ENCODE peak calls at places on chromosomes 16 and 17, in nine cellular contexts. One of them, this sample, is unnamed.

GRCh38 chr16:63776437-63776836 is 1345.4 kb downstream of the CDH11 start:
- DNase-seq in endodermal cell: no peak
- DNase-seq in progenitor cell of endocrine pancreas: no peak
- DNase-seq in ascending aorta: no peak
- DNase-seq in body of pancreas: no peak
- DNase-seq in AG10803: no peak
- DNase-seq in HFFc6: no peak
- DNase-seq in HL-60: no peak
- DNase-seq in foreskin fibroblast: no peak
- DNase-seq in this sample: no peak

GRCh38 chr16:15961060-15961511 is 11.7 kb downstream of the ABCC1 start:
- DNase-seq in endodermal cell: no peak
- DNase-seq in progenitor cell of endocrine pancreas: no peak
- DNase-seq in ascending aorta: no peak
- DNase-seq in body of pancreas: no peak
- DNase-seq in AG10803: no peak
- DNase-seq in HFFc6: no peak
- DNase-seq in HL-60: no peak
- DNase-seq in foreskin fibroblast: no peak
- DNase-seq in this sample: no peak

GRCh38 chr16:12257926-12258561 is 281.5 kb downstream of the SNX29 start:
- DNase-seq in endodermal cell: peak
- DNase-seq in progenitor cell of endocrine pancreas: no peak
- DNase-seq in ascending aorta: no peak
- DNase-seq in body of pancreas: peak
- DNase-seq in AG10803: no peak
- DNase-seq in HFFc6: no peak
- DNase-seq in HL-60: no peak
- DNase-seq in foreskin fibroblast: no peak
- DNase-seq in this sample: no peak

GRCh38 chr16:57863434-57864160 is 61.3 kb upstream of the KIFC3 start:
- DNase-seq in endodermal cell: peak
- DNase-seq in progenitor cell of endocrine pancreas: no peak
- DNase-seq in ascending aorta: peak
- DNase-seq in body of pancreas: peak
- DNase-seq in AG10803: peak
- DNase-seq in HFFc6: peak
- DNase-seq in HL-60: peak
- DNase-seq in foreskin fibroblast: peak
- DNase-seq in this sample: no peak

GRCh38 chr17:50464736-50465135 is 3.9 kb downstream of the CHAD start:
- DNase-seq in endodermal cell: no peak
- DNase-seq in progenitor cell of endocrine pancreas: no peak
- DNase-seq in ascending aorta: no peak
- DNase-seq in body of pancreas: no peak
- DNase-seq in AG10803: no peak
- DNase-seq in HFFc6: no peak
- DNase-seq in HL-60: no peak
- DNase-seq in foreskin fibroblast: no peak
- DNase-seq in this sample: no peak

GRCh38 chr16:89502319-89502843 is 5.8 kb upstream of the SPG7 start:
- DNase-seq in endodermal cell: no peak
- DNase-seq in progenitor cell of endocrine pancreas: peak
- DNase-seq in ascending aorta: no peak
- DNase-seq in body of pancreas: peak
- DNase-seq in AG10803: no peak
- DNase-seq in HFFc6: no peak
- DNase-seq in HL-60: no peak
- DNase-seq in foreskin fibroblast: no peak
- DNase-seq in this sample: no peak

GRCh38 chr16:14310519-14310991 is 239.4 kb downstream of the MRTFB start:
- DNase-seq in endodermal cell: peak
- DNase-seq in progenitor cell of endocrine pancreas: no peak
- DNase-seq in ascending aorta: no peak
- DNase-seq in body of pancreas: no peak
- DNase-seq in AG10803: peak
- DNase-seq in HFFc6: no peak
- DNase-seq in HL-60: no peak
- DNase-seq in foreskin fibroblast: no peak
- DNase-seq in this sample: no peak

GRCh38 chr16:30786936-30787612 is at the start of gene ZNF629:
- DNase-seq in endodermal cell: peak
- DNase-seq in progenitor cell of endocrine pancreas: peak
- DNase-seq in ascending aorta: peak
- DNase-seq in body of pancreas: peak
- DNase-seq in AG10803: peak
- DNase-seq in HFFc6: peak
- DNase-seq in HL-60: peak
- DNase-seq in foreskin fibroblast: peak
- DNase-seq in this sample: no peak

GRCh38 chr16:12463961-12464360 is 339.7 kb downstream of the CPPED1 start:
- DNase-seq in endodermal cell: no peak
- DNase-seq in progenitor cell of endocrine pancreas: no peak
- DNase-seq in ascending aorta: no peak
- DNase-seq in body of pancreas: no peak
- DNase-seq in AG10803: no peak
- DNase-seq in HFFc6: no peak
- DNase-seq in HL-60: no peak
- DNase-seq in foreskin fibroblast: no peak
- DNase-seq in this sample: no peak

GRCh38 chr17:1552911-1553310 is 9.7 kb downstream of the PITPNA start:
- DNase-seq in endodermal cell: no peak
- DNase-seq in progenitor cell of endocrine pancreas: no peak
- DNase-seq in ascending aorta: no peak
- DNase-seq in body of pancreas: no peak
- DNase-seq in AG10803: no peak
- DNase-seq in HFFc6: no peak
- DNase-seq in HL-60: no peak
- DNase-seq in foreskin fibroblast: no peak
- DNase-seq in this sample: no peak

GRCh38 chr16:48386559-48387312 is 1.5 kb upstream of the SIAH1 start:
- DNase-seq in endodermal cell: peak
- DNase-seq in progenitor cell of endocrine pancreas: no peak
- DNase-seq in ascending aorta: peak
- DNase-seq in body of pancreas: no peak
- DNase-seq in AG10803: no peak
- DNase-seq in HFFc6: no peak
- DNase-seq in HL-60: no peak
- DNase-seq in foreskin fibroblast: no peak
- DNase-seq in this sample: no peak

GRCh38 chr16:48384982-48385271 is 286 bp downstream of the SIAH1 start:
- DNase-seq in endodermal cell: no peak
- DNase-seq in progenitor cell of endocrine pancreas: no peak
- DNase-seq in ascending aorta: peak
- DNase-seq in body of pancreas: no peak
- DNase-seq in AG10803: peak
- DNase-seq in HFFc6: no peak
- DNase-seq in HL-60: no peak
- DNase-seq in foreskin fibroblast: no peak
- DNase-seq in this sample: no peak

GRCh38 chr16:48384305-48384981 is 770 bp downstream of the SIAH1 start:
- DNase-seq in endodermal cell: peak
- DNase-seq in progenitor cell of endocrine pancreas: peak
- DNase-seq in ascending aorta: peak
- DNase-seq in body of pancreas: peak
- DNase-seq in AG10803: peak
- DNase-seq in HFFc6: no peak
- DNase-seq in HL-60: peak
- DNase-seq in foreskin fibroblast: no peak
- DNase-seq in this sample: peak

GRCh38 chr16:48383877-48384304 is 1.3 kb downstream of the SIAH1 start:
- DNase-seq in endodermal cell: peak
- DNase-seq in progenitor cell of endocrine pancreas: no peak
- DNase-seq in ascending aorta: peak
- DNase-seq in body of pancreas: peak
- DNase-seq in AG10803: no peak
- DNase-seq in HFFc6: peak
- DNase-seq in HL-60: peak
- DNase-seq in foreskin fibroblast: no peak
- DNase-seq in this sample: no peak

DNA sequence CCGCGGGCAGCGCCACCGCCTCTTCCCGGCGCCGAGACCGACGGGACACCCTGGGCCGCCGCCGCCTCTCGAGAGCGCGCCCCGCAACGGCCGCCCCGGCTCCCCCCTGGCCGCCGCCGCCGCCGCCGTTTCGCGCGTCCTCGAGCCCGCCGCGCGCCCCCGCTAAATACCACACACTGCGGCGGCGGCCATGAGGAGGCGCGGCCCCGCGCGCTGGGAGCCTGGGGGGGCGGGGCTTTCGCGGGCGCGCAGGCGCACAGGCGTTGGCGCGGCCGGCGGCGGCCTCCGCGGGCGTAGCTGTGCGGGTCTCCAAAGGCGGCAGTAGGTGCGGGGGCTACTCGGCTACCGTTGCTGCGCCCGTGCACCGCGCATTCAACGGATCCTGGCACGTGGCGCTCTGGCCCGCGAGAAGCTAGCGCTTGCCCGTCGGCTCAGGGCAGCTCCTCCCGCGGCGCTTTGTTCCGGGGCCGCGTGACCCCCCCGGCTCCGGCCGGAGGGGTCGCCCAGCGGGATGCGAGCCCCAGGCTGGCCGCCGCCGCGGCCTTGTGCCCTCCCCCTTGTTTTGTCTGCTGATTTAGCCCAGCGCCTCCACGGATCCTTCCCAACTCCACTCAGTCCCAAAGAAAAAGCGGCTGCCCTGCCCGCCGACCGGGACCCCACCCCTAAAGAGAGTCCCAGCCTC is at the start of gene SIAH1:
- DNase-seq in endodermal cell: peak
- DNase-seq in progenitor cell of endocrine pancreas: peak
- DNase-seq in ascending aorta: peak
- DNase-seq in body of pancreas: peak
- DNase-seq in AG10803: peak
- DNase-seq in HFFc6: peak
- DNase-seq in HL-60: peak
- DNase-seq in foreskin fibroblast: peak
- DNase-seq in this sample: peak
- TF ChIP-seq CTCF in endodermal cell: no peak
- TF ChIP-seq CTCF in progenitor cell of endocrine pancreas: no peak
- TF ChIP-seq CTCF in ascending aorta: no peak
- TF ChIP-seq CTCF in body of pancreas: no peak
- TF ChIP-seq CTCF in AG10803: no peak
- TF ChIP-seq CTCF in HFFc6: no peak
- TF ChIP-seq CTCF in HL-60: no peak
- TF ChIP-seq CTCF in foreskin fibroblast: no peak
- TF ChIP-seq CTCF in this sample: no peak

DNA sequence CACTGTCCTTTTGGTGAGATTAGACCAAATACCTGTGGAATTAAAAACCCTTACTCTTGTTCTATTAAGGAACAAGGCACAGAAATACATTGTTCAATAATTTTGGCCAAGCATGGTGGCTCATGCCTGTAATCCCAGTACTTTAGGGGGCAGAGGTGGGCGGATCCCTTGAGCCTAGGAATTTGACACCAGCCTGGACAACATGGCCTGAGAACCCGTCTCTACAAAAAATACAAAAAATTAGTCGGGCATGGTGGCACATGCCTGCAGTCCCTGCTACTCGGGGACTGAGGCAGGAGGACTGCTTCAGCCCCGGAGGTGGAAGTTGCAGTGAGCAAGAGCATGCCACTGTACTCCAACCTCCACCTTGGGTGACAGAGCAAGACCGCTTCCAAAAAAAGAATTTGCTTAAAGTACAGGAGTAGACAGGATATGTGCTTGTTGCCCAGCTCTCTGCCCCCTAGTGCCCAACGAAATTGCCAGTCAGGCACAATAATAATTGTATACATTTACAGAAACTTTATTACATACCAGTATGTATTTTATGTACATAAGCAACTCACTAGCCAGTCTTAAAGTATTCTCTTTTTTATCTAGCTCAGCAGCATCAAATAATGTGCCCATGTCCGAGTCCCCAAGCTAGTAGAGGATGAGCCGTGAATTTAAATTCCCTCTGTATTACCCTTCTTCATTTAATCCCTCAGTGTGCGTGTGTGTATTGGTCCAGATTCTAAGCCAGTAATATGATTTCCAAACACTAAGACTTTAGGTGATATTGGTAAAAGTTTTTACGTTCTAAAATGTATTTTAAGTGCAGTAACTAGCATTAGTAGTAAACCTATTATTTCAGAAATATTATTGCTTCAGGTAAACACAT is 1.4 kb downstream of the THUMPD1 start:
- DNase-seq in endodermal cell: no peak
- DNase-seq in progenitor cell of endocrine pancreas: no peak
- DNase-seq in ascending aorta: no peak
- DNase-seq in body of pancreas: peak
- DNase-seq in AG10803: peak
- DNase-seq in HFFc6: peak
- DNase-seq in HL-60: peak
- DNase-seq in foreskin fibroblast: peak
- DNase-seq in this sample: no peak
- TF ChIP-seq CTCF in endodermal cell: peak
- TF ChIP-seq CTCF in progenitor cell of endocrine pancreas: peak
- TF ChIP-seq CTCF in ascending aorta: no peak
- TF ChIP-seq CTCF in body of pancreas: peak
- TF ChIP-seq CTCF in AG10803: peak
- TF ChIP-seq CTCF in HFFc6: peak
- TF ChIP-seq CTCF in HL-60: peak
- TF ChIP-seq CTCF in foreskin fibroblast: peak
- TF ChIP-seq CTCF in this sample: peak

DNA sequence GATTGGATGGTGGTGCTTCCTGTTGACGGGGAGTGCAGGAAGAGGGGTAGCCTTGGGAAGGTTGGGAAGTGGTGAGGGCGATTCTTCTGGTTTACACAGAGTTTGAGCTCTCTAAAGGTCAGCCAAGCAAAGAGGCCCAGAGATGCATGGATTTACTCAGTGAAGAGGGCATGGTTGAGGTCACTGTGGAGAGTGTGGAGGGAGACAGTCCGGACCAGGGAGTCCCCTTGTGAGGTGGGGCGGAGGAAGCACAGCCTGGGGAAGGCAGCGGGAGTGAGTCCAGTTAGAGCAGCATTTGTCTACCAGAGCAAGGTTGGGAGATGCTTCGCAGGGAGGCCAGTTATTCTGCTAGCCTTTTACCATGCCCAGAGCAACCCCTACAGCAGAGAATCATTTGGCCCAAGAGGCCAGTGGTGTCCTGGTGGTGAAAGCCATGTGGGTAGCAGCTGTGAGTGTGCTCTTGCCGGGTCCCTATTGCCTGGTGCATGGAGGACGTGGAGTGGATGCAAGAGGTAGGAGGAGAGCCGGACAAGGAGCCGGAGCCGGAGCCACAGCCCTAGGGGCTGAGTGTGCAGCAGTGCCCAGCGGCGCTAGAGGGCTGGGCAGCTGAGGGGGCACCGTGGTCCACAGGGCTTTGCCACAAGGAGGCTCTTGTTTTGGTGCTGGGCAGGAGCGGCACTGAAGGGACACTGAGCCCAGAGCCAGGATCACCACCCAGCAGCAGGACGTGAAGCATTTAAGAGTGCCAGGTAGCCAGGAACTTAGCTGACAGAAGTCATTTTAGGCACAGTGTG is 27.7 kb downstream of the PRMT7 start:
- DNase-seq in endodermal cell: no peak
- DNase-seq in progenitor cell of endocrine pancreas: no peak
- DNase-seq in ascending aorta: no peak
- DNase-seq in body of pancreas: no peak
- DNase-seq in AG10803: no peak
- DNase-seq in HFFc6: no peak
- DNase-seq in HL-60: no peak
- DNase-seq in foreskin fibroblast: no peak
- DNase-seq in this sample: no peak
- TF ChIP-seq CTCF in endodermal cell: no peak
- TF ChIP-seq CTCF in progenitor cell of endocrine pancreas: no peak
- TF ChIP-seq CTCF in ascending aorta: no peak
- TF ChIP-seq CTCF in body of pancreas: no peak
- TF ChIP-seq CTCF in AG10803: no peak
- TF ChIP-seq CTCF in HFFc6: no peak
- TF ChIP-seq CTCF in HL-60: no peak
- TF ChIP-seq CTCF in foreskin fibroblast: no peak
- TF ChIP-seq CTCF in this sample: no peak

GRCh38 chr17:39835038-39835786 is 28.9 kb downstream of the IKZF3 start:
- DNase-seq in endodermal cell: peak
- DNase-seq in progenitor cell of endocrine pancreas: no peak
- DNase-seq in ascending aorta: no peak
- DNase-seq in body of pancreas: no peak
- DNase-seq in AG10803: no peak
- DNase-seq in HFFc6: no peak
- DNase-seq in HL-60: no peak
- DNase-seq in foreskin fibroblast: no peak
- DNase-seq in this sample: no peak
- TF ChIP-seq CTCF in endodermal cell: peak
- TF ChIP-seq CTCF in progenitor cell of endocrine pancreas: no peak
- TF ChIP-seq CTCF in ascending aorta: no peak
- TF ChIP-seq CTCF in body of pancreas: no peak
- TF ChIP-seq CTCF in AG10803: no peak
- TF ChIP-seq CTCF in HFFc6: no peak
- TF ChIP-seq CTCF in HL-60: no peak
- TF ChIP-seq CTCF in foreskin fibroblast: no peak
- TF ChIP-seq CTCF in this sample: no peak

This sample was measured in natural killer cell.